ENCODE peak calls at places on chromosomes 2 and 18, in ten cellular contexts. S is activated CD8-positive, alpha-beta memory T cell treated with anti-CD3 and anti-CD28 coated beads for 24 hours; M is stimulated activated CD4-positive, alpha-beta T cell treated with anti-CD3 and anti-CD28 coated beads, Interleukin-2, amount 100 ng/mL, for 48 hours; E is IMR-90; P is lower lobe of right lung; V is HL-60; J is AG09309; U is hypothalamus; T is iPS-NIHi11; W is mucosa of gallbladder. R is an unnamed sample.

GRCh38 chr18:40868110-40868858 is 1086.8 kb upstream of the PIK3C3 start:
- DNase-seq in T (no peak), V (no peak), J (no peak), P (no peak), W (no peak), E (peak), S (no peak), M (no peak), U (no peak), R (no peak)

GRCh38 chr2:222651721-222652420 is 4.0 kb downstream of the FARSB start:
- DNase-seq in P (no peak), T (no peak), W (no peak), E (peak), U (no peak), S (no peak), V (no peak), M (no peak), J (no peak), R (no peak)

GRCh38 chr2:169260246-169260645 is 102.1 kb downstream of the LRP2 start:
- DNase-seq in M (no peak), U (no peak), E (no peak), V (no peak), T (peak), P (no peak), W (no peak), S (no peak), J (no peak), R (no peak)

GRCh38 chr2:98350411-98350810 is 4.2 kb downstream of the CNGA3 start:
- DNase-seq in W (no peak), P (no peak), M (no peak), V (no peak), T (no peak), S (no peak), U (no peak), J (no peak), E (no peak), R (no peak)

GRCh38 chr2:183926433-183926832 is 671.9 kb upstream of the ZNF804A start:
- DNase-seq in U (no peak), W (no peak), J (no peak), M (no peak), V (no peak), P (no peak), T (no peak), S (no peak), E (no peak), R (no peak)

GRCh38 chr2:205060269-205060668 is 515.0 kb downstream of the PARD3B start:
- DNase-seq in E (peak), U (no peak), M (no peak), P (no peak), T (no peak), S (no peak), W (no peak), V (no peak), J (peak), R (no peak)

GRCh38 chr2:214676421-214677089 is 132.9 kb downstream of the BARD1 start:
- DNase-seq in W (no peak), E (no peak), J (no peak), V (no peak), U (no peak), P (no peak), M (no peak), T (no peak), S (no peak), R (no peak)

GRCh38 chr18:61651880-61652268 is 240.9 kb downstream of the RNF152 start:
- DNase-seq in M (no peak), E (no peak), S (no peak), W (no peak), U (no peak), P (no peak), V (no peak), J (no peak), T (peak), R (no peak)

GRCh38 chr2:72118386-72118785 is 29.3 kb downstream of the CYP26B1 start:
- DNase-seq in T (no peak), W (no peak), P (no peak), E (no peak), U (no peak), M (no peak), S (no peak), J (no peak), V (no peak), R (no peak)

GRCh38 chr2:42052702-42053481 is 5.1 kb downstream of the PKDCC start:
- DNase-seq in T (peak), P (no peak), J (no peak), U (no peak), M (no peak), E (peak), S (no peak), W (peak), V (no peak), R (no peak)

GRCh38 chr18:52341617-52342381 is 1.8 kb downstream of the DCC start:
- DNase-seq in M (no peak), S (no peak), J (no peak), U (peak), V (no peak), T (peak), P (no peak), W (no peak), E (no peak), R (peak)

GRCh38 chr2:240374085-240374907 is 61.2 kb upstream of the GPC1 start:
- DNase-seq in P (peak), E (peak), S (no peak), J (peak), U (no peak), T (no peak), M (no peak), W (peak), V (no peak), R (peak)

GRCh38 chr2:46648141-46648742 is 168.9 kb downstream of the TMEM247 start:
- DNase-seq in P (no peak), M (no peak), E (peak), S (no peak), T (no peak), W (no peak), U (no peak), V (no peak), J (peak), R (no peak)

GRCh38 chr2:97774425-97774824 is 61.0 kb downstream of the ZAP70 start:
- DNase-seq in S (no peak), U (no peak), P (no peak), M (no peak), E (no peak), J (no peak), V (no peak), W (no peak), T (peak), R (no peak)

GRCh38 chr2:162430323-162430722 is 86.4 kb downstream of the GCA start:
- DNase-seq in V (no peak), J (no peak), S (no peak), T (no peak), U (no peak), M (no peak), W (peak), E (no peak), P (no peak), R (no peak)

GRCh38 chr2:17327649-17328048 is 190.6 kb downstream of the RAD51AP2 start:
- DNase-seq in E (no peak), S (no peak), P (no peak), T (no peak), W (no peak), M (no peak), J (no peak), U (no peak), V (no peak), R (no peak)

GRCh38 chr2:100563407-100564247 is 834 bp downstream of the PDCL3 start:
- DNase-seq in V (no peak), J (no peak), W (no peak), M (no peak), U (no peak), S (no peak), E (no peak), P (no peak), T (no peak), R (peak)

GRCh38 chr2:121238828-121239227 is 46.2 kb downstream of the TFCP2L1 start:
- DNase-seq in V (no peak), T (no peak), W (no peak), S (no peak), M (no peak), J (no peak), E (no peak), U (no peak), P (peak), R (peak)

GRCh38 chr2:168935810-168936581 is 34.9 kb downstream of the G6PC2 start:
- DNase-seq in E (peak), S (no peak), W (no peak), P (no peak), U (no peak), J (peak), T (no peak), V (no peak), M (no peak), R (no peak)

GRCh38 chr18:8332286-8332685 is 277.0 kb upstream of the RAB12 start:
- DNase-seq in U (no peak), W (no peak), V (no peak), P (no peak), E (peak), M (no peak), T (no peak), J (no peak), S (no peak), R (no peak)